ENCODE peak calls at places on chromosomes 7 and 10, in ten cellular contexts. S is sigmoid colon, D is body of pancreas, R is heart left ventricle, Q is A549, A is breast epithelium, I is prostate gland, J is HCT116, G is upper lobe of left lung, M is IMR-90. U is an unnamed sample.

GRCh38 chr7:84142726-84143125 is 51.9 kb downstream of the SEMA3A start:
- DNase-seq in S (no peak), D (no peak), R (no peak), Q (no peak), A (no peak), I (no peak), J (no peak), G (no peak), M (peak; percentile 84), U (no peak)

GRCh38 chr7:140639366-140640053 is 1.1 kb downstream of the DENND2A start:
- DNase-seq in S (peak; percentile 82), D (no peak), R (peak; percentile 66), Q (no peak), A (no peak), I (no peak), J (no peak), G (no peak), M (peak; percentile 90), U (no peak)

GRCh38 chr7:116298576-116298975 is 88.2 kb downstream of the TES start:
- DNase-seq in S (no peak), D (no peak), R (no peak), Q (no peak), A (no peak), I (no peak), J (no peak), G (no peak), M (no peak), U (no peak)

GRCh38 chr7:37438879-37439278 is 9.8 kb downstream of the ELMO1 start:
- DNase-seq in S (no peak), D (no peak), R (no peak), Q (no peak), A (no peak), I (no peak), J (no peak), G (no peak), M (no peak), U (no peak)

GRCh38 chr10:102869290-102870198 is at the start of gene AS3MT:
- DNase-seq in S (peak; percentile 68), D (peak; percentile 53), R (peak; percentile 69), Q (peak; percentile 52), A (peak; percentile 54), I (peak; percentile 24), J (no peak), G (peak; percentile 31), M (no peak), U (no peak)

GRCh38 chr7:42722198-42722597 is 189.7 kb downstream of the C7orf25 start:
- DNase-seq in S (no peak), D (no peak), R (no peak), Q (no peak), A (no peak), I (no peak), J (no peak), G (no peak), M (no peak), U (no peak)

GRCh38 chr10:131733596-131733995 is 167.2 kb upstream of the PPP2R2D start:
- DNase-seq in S (no peak), D (no peak), R (no peak), Q (no peak), A (no peak), I (no peak), J (no peak), G (no peak), M (no peak), U (no peak)

GRCh38 chr10:69315610-69316312 is 37.5 kb downstream of the HK1 start:
- DNase-seq in S (no peak), D (no peak), R (no peak), Q (no peak), A (no peak), I (no peak), J (no peak), G (no peak), M (peak; percentile 26), U (no peak)

GRCh38 chr7:144454256-144455039 is 51.0 kb upstream of the NOBOX start:
- DNase-seq in S (no peak), D (no peak), R (no peak), Q (peak; percentile 5), A (no peak), I (no peak), J (peak; percentile 8), G (no peak), M (no peak), U (no peak)

GRCh38 chr7:98211676-98212531 is 665 bp downstream of the BHLHA15 start:
- DNase-seq in S (peak; percentile 62), D (peak; percentile 58), R (no peak), Q (no peak), A (no peak), I (no peak), J (no peak), G (peak; percentile 21), M (no peak), U (no peak)

GRCh38 chr7:135238112-135238744 is 4.6 kb downstream of the STRA8 start:
- DNase-seq in S (no peak), D (no peak), R (no peak), Q (peak; percentile 53), A (no peak), I (no peak), J (peak; percentile 44), G (no peak), M (no peak), U (peak; percentile 63)

GRCh38 chr7:101161692-101162461 is 3.5 kb downstream of the VGF start:
- DNase-seq in S (no peak), D (no peak), R (no peak), Q (no peak), A (no peak), I (no peak), J (no peak), G (no peak), M (no peak), U (no peak)

GRCh38 chr10:118374404-118374803 is 32.3 kb upstream of the FAM204A start:
- DNase-seq in S (no peak), D (no peak), R (no peak), Q (no peak), A (no peak), I (no peak), J (no peak), G (no peak), M (no peak), U (no peak)

GRCh38 chr7:44087914-44088838 is 5.8 kb upstream of the POLM start:
- DNase-seq in S (peak; percentile 86), D (no peak), R (peak; percentile 88), Q (no peak), A (no peak), I (no peak), J (no peak), G (no peak), M (peak; percentile 81), U (peak; percentile 95)

GRCh38 chr7:120941064-120941463 is 9.5 kb upstream of the ING3 start:
- DNase-seq in S (no peak), D (no peak), R (no peak), Q (no peak), A (no peak), I (no peak), J (peak; percentile 4), G (no peak), M (no peak), U (no peak)

GRCh38 chr7:101164071-101164840 is 1.1 kb downstream of the VGF start:
- DNase-seq in S (no peak), D (peak; percentile 46), R (peak; percentile 71), Q (no peak), A (no peak), I (no peak), J (no peak), G (no peak), M (peak; percentile 65), U (no peak)

GRCh38 chr10:35641430-35642015 is 573 bp downstream of the FZD8 start:
- DNase-seq in S (no peak), D (no peak), R (no peak), Q (peak; percentile 27), A (no peak), I (no peak), J (no peak), G (no peak), M (peak; percentile 42), U (peak; percentile 52)

GRCh38 chr10:103923502-103923901 is 5.5 kb upstream of the STN1 start:
- DNase-seq in S (no peak), D (peak; percentile 20), R (no peak), Q (no peak), A (no peak), I (no peak), J (no peak), G (no peak), M (no peak), U (no peak)

GRCh38 chr10:34088208-34088794 is 726.8 kb downstream of the PARD3 start:
- DNase-seq in S (no peak), D (no peak), R (no peak), Q (no peak), A (no peak), I (no peak), J (no peak), G (no peak), M (no peak), U (no peak)

GRCh38 chr7:26376208-26376917 is 84.7 kb downstream of the SNX10 start:
- DNase-seq in S (no peak), D (peak; percentile 86), R (peak; percentile 70), Q (peak; percentile 25), A (peak; percentile 60), I (no peak), J (no peak), G (peak; percentile 23), M (no peak), U (no peak)
- TF ChIP-seq POLR2A in S (no peak), D (no peak), R (no peak), Q (no peak), A (no peak), I (no peak), J (no peak), G (no peak), M (no peak), U (no peak)

GRCh38 chr7:102429141-102429904 is 4.1 kb upstream of the ORAI2 start:
- DNase-seq in S (no peak), D (no peak), R (no peak), Q (no peak), A (no peak), I (no peak), J (no peak), G (no peak), M (no peak), U (no peak)
- TF ChIP-seq POLR2A in S (no peak), D (no peak), R (no peak), Q (no peak), A (no peak), I (no peak), J (no peak), G (no peak), M (no peak), U (no peak)

GRCh38 chr7:995571-995970 is 12.6 kb downstream of the CYP2W1 start:
- DNase-seq in S (no peak), D (no peak), R (no peak), Q (no peak), A (no peak), I (no peak), J (no peak), G (no peak), M (no peak), U (no peak)
- TF ChIP-seq POLR2A in S (no peak), D (no peak), R (no peak), Q (no peak), A (no peak), I (no peak), J (no peak), G (no peak), M (no peak), U (no peak)

DNA sequence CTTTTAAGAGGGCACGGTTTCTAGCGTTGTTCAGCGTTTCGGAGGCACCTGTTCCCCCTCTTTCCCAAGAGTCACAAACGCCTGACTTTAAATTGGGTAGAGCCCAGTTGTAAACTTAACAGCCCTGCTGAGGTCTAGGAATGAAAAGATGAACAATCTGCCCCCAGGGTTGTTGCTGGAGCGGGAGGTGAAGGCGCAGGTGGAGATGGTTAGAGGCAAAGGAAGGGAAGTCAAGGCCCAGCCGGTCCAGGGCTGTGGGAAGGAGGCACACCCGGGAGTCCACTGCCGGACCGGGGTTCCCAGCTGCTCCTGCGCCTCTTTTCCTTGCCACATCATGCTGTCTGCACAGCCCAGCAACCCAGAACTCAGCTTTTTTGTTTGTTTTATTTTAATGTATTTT is 770 bp downstream of the PRXL2A start:
- DNase-seq in S (no peak), D (no peak), R (no peak), Q (peak; percentile 8), A (no peak), I (no peak), J (no peak), G (no peak), M (no peak), U (no peak)
- TF ChIP-seq POLR2A in S (no peak), D (no peak), R (no peak), Q (no peak), A (no peak), I (no peak), J (no peak), G (no peak), M (no peak), U (no peak)

U was measured in H54.